ENCODE peak calls at places on chromosomes 2 and 18, in five cellular contexts. One of them, this sample, is unnamed.

GRCh38 chr2:161418715-161419337 is 2.7 kb downstream of the TBR1 start:
- DNase-seq in choroid plexus epithelial cell: no peak
- DNase-seq in dermis blood vessel endothelial cell: peak
- DNase-seq in activated T-cell treated with anti-CD3 and anti-CD28 coated beads for 1 hour: no peak
- DNase-seq in hypothalamus: no peak
- DNase-seq in this sample: no peak

GRCh38 chr2:180016937-180017336 is 9.8 kb upstream of the CWC22 start:
- DNase-seq in hypothalamus: no peak
- DNase-seq in choroid plexus epithelial cell: no peak
- DNase-seq in dermis blood vessel endothelial cell: no peak
- DNase-seq in activated T-cell treated with anti-CD3 and anti-CD28 coated beads for 1 hour: no peak
- DNase-seq in this sample: no peak

GRCh38 chr2:204545861-204546773 is 842 bp downstream of the PARD3B start:
- DNase-seq in hypothalamus: no peak
- DNase-seq in dermis blood vessel endothelial cell: peak
- DNase-seq in activated T-cell treated with anti-CD3 and anti-CD28 coated beads for 1 hour: no peak
- DNase-seq in choroid plexus epithelial cell: no peak
- DNase-seq in this sample: no peak

GRCh38 chr2:204086167-204086566 is 149.6 kb downstream of the ICOS start:
- DNase-seq in hypothalamus: no peak
- DNase-seq in choroid plexus epithelial cell: no peak
- DNase-seq in dermis blood vessel endothelial cell: no peak
- DNase-seq in activated T-cell treated with anti-CD3 and anti-CD28 coated beads for 1 hour: no peak
- DNase-seq in this sample: no peak

GRCh38 chr2:121595012-121595891 is 54.0 kb downstream of the CLASP1 start:
- DNase-seq in dermis blood vessel endothelial cell: no peak
- DNase-seq in activated T-cell treated with anti-CD3 and anti-CD28 coated beads for 1 hour: no peak
- DNase-seq in hypothalamus: no peak
- DNase-seq in choroid plexus epithelial cell: no peak
- DNase-seq in this sample: no peak

GRCh38 chr2:18062892-18063291 is 184.4 kb downstream of the KCNS3 start:
- DNase-seq in hypothalamus: no peak
- DNase-seq in activated T-cell treated with anti-CD3 and anti-CD28 coated beads for 1 hour: no peak
- DNase-seq in choroid plexus epithelial cell: no peak
- DNase-seq in dermis blood vessel endothelial cell: no peak
- DNase-seq in this sample: no peak

GRCh38 chr2:170310876-170311502 is 133.0 kb downstream of the MYO3B start:
- DNase-seq in activated T-cell treated with anti-CD3 and anti-CD28 coated beads for 1 hour: no peak
- DNase-seq in hypothalamus: no peak
- DNase-seq in choroid plexus epithelial cell: no peak
- DNase-seq in dermis blood vessel endothelial cell: no peak
- DNase-seq in this sample: no peak

GRCh38 chr2:143428700-143429099 is 299.5 kb downstream of the ARHGAP15 start:
- DNase-seq in hypothalamus: no peak
- DNase-seq in activated T-cell treated with anti-CD3 and anti-CD28 coated beads for 1 hour: no peak
- DNase-seq in choroid plexus epithelial cell: no peak
- DNase-seq in dermis blood vessel endothelial cell: no peak
- DNase-seq in this sample: no peak

GRCh38 chr2:8119782-8120551 is 561.9 kb upstream of the ID2 start:
- DNase-seq in hypothalamus: no peak
- DNase-seq in dermis blood vessel endothelial cell: peak
- DNase-seq in activated T-cell treated with anti-CD3 and anti-CD28 coated beads for 1 hour: no peak
- DNase-seq in choroid plexus epithelial cell: peak
- DNase-seq in this sample: no peak

GRCh38 chr2:160581035-160581434 is 87.4 kb upstream of the RBMS1 start:
- DNase-seq in dermis blood vessel endothelial cell: no peak
- DNase-seq in activated T-cell treated with anti-CD3 and anti-CD28 coated beads for 1 hour: no peak
- DNase-seq in hypothalamus: no peak
- DNase-seq in choroid plexus epithelial cell: peak
- DNase-seq in this sample: no peak

GRCh38 chr18:30903566-30903965 is 139.0 kb downstream of the DSC3 start:
- DNase-seq in hypothalamus: no peak
- DNase-seq in dermis blood vessel endothelial cell: no peak
- DNase-seq in choroid plexus epithelial cell: peak
- DNase-seq in activated T-cell treated with anti-CD3 and anti-CD28 coated beads for 1 hour: no peak
- DNase-seq in this sample: no peak

GRCh38 chr2:237482485-237482884 is 4.6 kb upstream of the MLPH start:
- DNase-seq in hypothalamus: no peak
- DNase-seq in choroid plexus epithelial cell: peak
- DNase-seq in dermis blood vessel endothelial cell: no peak
- DNase-seq in activated T-cell treated with anti-CD3 and anti-CD28 coated beads for 1 hour: no peak
- DNase-seq in this sample: peak

GRCh38 chr2:192007819-192008218 is 160.9 kb upstream of the CAVIN2 start:
- DNase-seq in choroid plexus epithelial cell: peak
- DNase-seq in activated T-cell treated with anti-CD3 and anti-CD28 coated beads for 1 hour: no peak
- DNase-seq in hypothalamus: no peak
- DNase-seq in dermis blood vessel endothelial cell: peak
- DNase-seq in this sample: no peak

GRCh38 chr18:49730951-49731391 is 82.4 kb downstream of the ACAA2 start:
- DNase-seq in choroid plexus epithelial cell: no peak
- DNase-seq in activated T-cell treated with anti-CD3 and anti-CD28 coated beads for 1 hour: no peak
- DNase-seq in dermis blood vessel endothelial cell: no peak
- DNase-seq in hypothalamus: no peak
- DNase-seq in this sample: no peak

GRCh38 chr2:242058116-242058680 is 188.7 kb downstream of the RTP5 start:
- DNase-seq in choroid plexus epithelial cell: no peak
- DNase-seq in dermis blood vessel endothelial cell: no peak
- DNase-seq in hypothalamus: no peak
- DNase-seq in activated T-cell treated with anti-CD3 and anti-CD28 coated beads for 1 hour: no peak
- DNase-seq in this sample: no peak

GRCh38 chr2:123916512-123916911 is 108.6 kb upstream of the CNTNAP5 start:
- DNase-seq in choroid plexus epithelial cell: no peak
- DNase-seq in activated T-cell treated with anti-CD3 and anti-CD28 coated beads for 1 hour: no peak
- DNase-seq in hypothalamus: no peak
- DNase-seq in dermis blood vessel endothelial cell: no peak
- DNase-seq in this sample: no peak

GRCh38 chr2:152506843-152507242 is 171.9 kb downstream of the FMNL2 start:
- DNase-seq in dermis blood vessel endothelial cell: peak
- DNase-seq in activated T-cell treated with anti-CD3 and anti-CD28 coated beads for 1 hour: no peak
- DNase-seq in hypothalamus: no peak
- DNase-seq in choroid plexus epithelial cell: peak
- DNase-seq in this sample: no peak

GRCh38 chr18:13236411-13236810 is 17.9 kb downstream of the LDLRAD4 start:
- DNase-seq in dermis blood vessel endothelial cell: no peak
- DNase-seq in hypothalamus: no peak
- DNase-seq in choroid plexus epithelial cell: no peak
- DNase-seq in activated T-cell treated with anti-CD3 and anti-CD28 coated beads for 1 hour: no peak
- DNase-seq in this sample: no peak

GRCh38 chr18:63637703-63638102 is 6.4 kb downstream of the SERPINB4 start:
- DNase-seq in dermis blood vessel endothelial cell: no peak
- DNase-seq in choroid plexus epithelial cell: no peak
- DNase-seq in hypothalamus: no peak
- DNase-seq in activated T-cell treated with anti-CD3 and anti-CD28 coated beads for 1 hour: no peak
- DNase-seq in this sample: no peak

GRCh38 chr2:8694737-8695136 is 12.9 kb downstream of the ID2 start:
- DNase-seq in activated T-cell treated with anti-CD3 and anti-CD28 coated beads for 1 hour: no peak
- DNase-seq in choroid plexus epithelial cell: peak
- DNase-seq in dermis blood vessel endothelial cell: no peak
- DNase-seq in hypothalamus: no peak
- DNase-seq in this sample: no peak

GRCh38 chr2:39636306-39636705 is 29.4 kb upstream of the TMEM178A start:
- DNase-seq in activated T-cell treated with anti-CD3 and anti-CD28 coated beads for 1 hour: no peak
- DNase-seq in dermis blood vessel endothelial cell: no peak
- DNase-seq in choroid plexus epithelial cell: no peak
- DNase-seq in hypothalamus: no peak
- DNase-seq in this sample: no peak

GRCh38 chr2:240250985-240251847 is 110.8 kb upstream of the OTOS start:
- DNase-seq in choroid plexus epithelial cell: peak
- DNase-seq in dermis blood vessel endothelial cell: peak
- DNase-seq in hypothalamus: peak
- DNase-seq in activated T-cell treated with anti-CD3 and anti-CD28 coated beads for 1 hour: no peak
- DNase-seq in this sample: peak